ENCODE peak calls at places on chromosomes 7 and 10, in nine cellular contexts. L is stimulated activated CD4-positive, alpha-beta T cell treated with anti-CD3 and anti-CD28 coated beads, Interleukin-1b, Interleukin-23, amount 100 ng/mL, for 24 hours; H is AG09309; G is Caki2; P is NCI-H774; Z is tibial nerve; K is kidney; U is transverse colon; J is Daoy. C is an unnamed sample.
A peak's percentile ranks its signal among the peaks of the same experiment; 100 is the strongest.

GRCh38 chr10:16952610-16953009 is 135.4 kb upstream of the RSU1 start:
- DNase-seq in L (no peak), H (no peak), G (no peak), P (no peak), Z (no peak), K (no peak), U (no peak), J (peak; percentile 57), C (no peak)

GRCh38 chr7:85176197-85176596 is 10.7 kb downstream of the SEMA3D start:
- DNase-seq in L (no peak), H (no peak), G (no peak), P (no peak), Z (no peak), K (no peak), U (no peak), J (no peak), C (no peak)

GRCh38 chr10:110431659-110432058 is 66.0 kb upstream of the DUSP5 start:
- DNase-seq in L (no peak), H (no peak), G (no peak), P (no peak), Z (no peak), K (no peak), U (no peak), J (no peak), C (no peak)

GRCh38 chr7:143891457-143891856 is 10.5 kb downstream of the TCAF1 start:
- DNase-seq in L (no peak), H (no peak), G (no peak), P (no peak), Z (no peak), K (no peak), U (no peak), J (no peak), C (no peak)

GRCh38 chr10:5633166-5633565 is 33.2 kb downstream of the ASB13 start:
- DNase-seq in L (no peak), H (no peak), G (no peak), P (no peak), Z (no peak), K (peak; percentile 13), U (no peak), J (no peak), C (no peak)

GRCh38 chr7:36734731-36735130 is 10.4 kb upstream of the AOAH start:
- DNase-seq in L (no peak), H (no peak), G (no peak), P (no peak), Z (no peak), K (no peak), U (no peak), J (no peak), C (no peak)

GRCh38 chr10:30189254-30189583 is 129.8 kb upstream of the JCAD start:
- DNase-seq in L (no peak), H (no peak), G (no peak), P (no peak), Z (no peak), K (no peak), U (no peak), J (no peak), C (no peak)

GRCh38 chr10:130985158-130985753 is 326.3 kb downstream of the TCERG1L start:
- DNase-seq in L (no peak), H (no peak), G (no peak), P (no peak), Z (no peak), K (no peak), U (no peak), J (no peak), C (no peak)

GRCh38 chr7:5421626-5422323 is 1.9 kb downstream of the TNRC18 start:
- DNase-seq in L (no peak), H (no peak), G (peak; percentile 73), P (peak; percentile 13), Z (peak; percentile 68), K (peak; percentile 89), U (peak; percentile 64), J (peak; percentile 78), C (no peak)

GRCh38 chr7:116240021-116240659 is 29.8 kb downstream of the TES start:
- DNase-seq in L (no peak), H (no peak), G (no peak), P (no peak), Z (no peak), K (no peak), U (no peak), J (no peak), C (no peak)

GRCh38 chr7:24717694-24718320 is 39.5 kb downstream of the GSDME start:
- DNase-seq in L (no peak), H (no peak), G (no peak), P (no peak), Z (no peak), K (no peak), U (no peak), J (no peak), C (no peak)

GRCh38 chr7:148142660-148143248 is 447.8 kb upstream of the C7orf33 start:
- DNase-seq in L (no peak), H (peak; percentile 17), G (peak; percentile 38), P (peak; percentile 50), Z (peak; percentile 51), K (no peak), U (peak; percentile 9), J (peak; percentile 50), C (peak; percentile 21)

GRCh38 chr10:79024716-79025112 is 44.1 kb upstream of the ZMIZ1 start:
- DNase-seq in L (no peak), H (no peak), G (no peak), P (no peak), Z (no peak), K (peak; percentile 51), U (no peak), J (no peak), C (no peak)

GRCh38 chr7:90736968-90737939 is 141.1 kb downstream of the CDK14 start:
- DNase-seq in L (no peak), H (no peak), G (no peak), P (no peak), Z (no peak), K (no peak), U (peak; percentile 16), J (peak; percentile 6), C (no peak)

GRCh38 chr10:73965890-73966768 is 31.8 kb upstream of the VCL start:
- DNase-seq in L (no peak), H (peak; percentile 98), G (peak; percentile 99), P (peak; percentile 7), Z (peak; percentile 64), K (peak; percentile 96), U (peak; percentile 76), J (peak; percentile 97), C (peak; percentile 95)